ENCODE peak calls at places on chromosomes 16 and 17, in seven cellular contexts. One of them, this sample, is unnamed.

GRCh38 chr17:57499648-57500049 is 243.3 kb downstream of the MSI2 start:
- DNase-seq in neuronal stem cell: no peak
- DNase-seq in astrocyte: peak; percentile 49
- DNase-seq in fibroblast of lung: no peak
- DNase-seq in PC-3: no peak
- DNase-seq in K562: peak; percentile 21
- DNase-seq in PC-9: no peak
- DNase-seq in this sample: no peak

GRCh38 chr17:5418858-5419355 is 555 bp downstream of the NUP88 start:
- DNase-seq in PC-9: peak; percentile 59
- DNase-seq in astrocyte: peak; percentile 55
- DNase-seq in neuronal stem cell: peak; percentile 20
- DNase-seq in K562: peak; percentile 45
- DNase-seq in fibroblast of lung: peak; percentile 41
- DNase-seq in PC-3: peak; percentile 41
- DNase-seq in this sample: no peak

GRCh38 chr16:48182979-48183537 is 27.3 kb upstream of the ABCC12 start:
- DNase-seq in PC-3: no peak
- DNase-seq in K562: no peak
- DNase-seq in astrocyte: no peak
- DNase-seq in neuronal stem cell: no peak
- DNase-seq in fibroblast of lung: no peak
- DNase-seq in PC-9: no peak
- DNase-seq in this sample: no peak

GRCh38 chr17:4658478-4659305 is 17.2 kb upstream of the ALOX15 start:
- DNase-seq in astrocyte: peak; percentile 65
- DNase-seq in PC-9: no peak
- DNase-seq in K562: peak; percentile 80
- DNase-seq in neuronal stem cell: no peak
- DNase-seq in PC-3: no peak
- DNase-seq in fibroblast of lung: peak; percentile 10
- DNase-seq in this sample: no peak

GRCh38 chr17:38673714-38674012 is 1.1 kb downstream of the EPOP start:
- DNase-seq in K562: no peak
- DNase-seq in fibroblast of lung: peak; percentile 6
- DNase-seq in astrocyte: no peak
- DNase-seq in PC-9: no peak
- DNase-seq in PC-3: no peak
- DNase-seq in neuronal stem cell: no peak
- DNase-seq in this sample: peak; percentile 73

GRCh38 chr16:77763994-77764393 is 24.4 kb upstream of the VAT1L start:
- DNase-seq in K562: no peak
- DNase-seq in astrocyte: peak; percentile 32
- DNase-seq in PC-3: no peak
- DNase-seq in fibroblast of lung: no peak
- DNase-seq in neuronal stem cell: no peak
- DNase-seq in PC-9: no peak
- DNase-seq in this sample: no peak

GRCh38 chr17:41464682-41465081 is 2.5 kb downstream of the KRT32 start:
- DNase-seq in PC-9: peak; percentile 73
- DNase-seq in K562: no peak
- DNase-seq in neuronal stem cell: no peak
- DNase-seq in fibroblast of lung: peak; percentile 66
- DNase-seq in astrocyte: peak; percentile 95
- DNase-seq in PC-3: peak; percentile 96
- DNase-seq in this sample: no peak

GRCh38 chr17:27366438-27366837 is 72.5 kb downstream of the WSB1 start:
- DNase-seq in neuronal stem cell: no peak
- DNase-seq in PC-9: no peak
- DNase-seq in PC-3: no peak
- DNase-seq in K562: peak; percentile 50
- DNase-seq in fibroblast of lung: no peak
- DNase-seq in astrocyte: no peak
- DNase-seq in this sample: no peak

GRCh38 chr17:81003711-81004335 is 12.2 kb downstream of the CHMP6 start:
- DNase-seq in PC-3: no peak
- DNase-seq in PC-9: no peak
- DNase-seq in astrocyte: no peak
- DNase-seq in fibroblast of lung: no peak
- DNase-seq in K562: no peak
- DNase-seq in neuronal stem cell: no peak
- DNase-seq in this sample: peak; percentile 71

GRCh38 chr17:4587803-4588202 is 3.5 kb downstream of the SMTNL2 start:
- DNase-seq in neuronal stem cell: no peak
- DNase-seq in PC-9: no peak
- DNase-seq in astrocyte: no peak
- DNase-seq in K562: peak; percentile 40
- DNase-seq in PC-3: no peak
- DNase-seq in fibroblast of lung: no peak
- DNase-seq in this sample: peak; percentile 1

GRCh38 chr16:15617901-15618300 is 25.1 kb downstream of the MARF1 start:
- DNase-seq in PC-9: no peak
- DNase-seq in fibroblast of lung: no peak
- DNase-seq in K562: no peak
- DNase-seq in astrocyte: no peak
- DNase-seq in PC-3: no peak
- DNase-seq in neuronal stem cell: no peak
- DNase-seq in this sample: no peak

GRCh38 chr16:53358884-53359283 is 75.4 kb upstream of the RBL2 start:
- DNase-seq in PC-9: no peak
- DNase-seq in neuronal stem cell: no peak
- DNase-seq in K562: no peak
- DNase-seq in PC-3: no peak
- DNase-seq in astrocyte: no peak
- DNase-seq in fibroblast of lung: no peak
- DNase-seq in this sample: no peak

GRCh38 chr17:28792877-28793666 is 49.3 kb downstream of the TRAF4 start:
- DNase-seq in neuronal stem cell: no peak
- DNase-seq in PC-3: peak; percentile 5
- DNase-seq in fibroblast of lung: no peak
- DNase-seq in PC-9: no peak
- DNase-seq in K562: peak; percentile 43
- DNase-seq in astrocyte: no peak
- DNase-seq in this sample: no peak

GRCh38 chr17:34570491-34570890 is 8.9 kb upstream of the TMEM132E start:
- DNase-seq in astrocyte: no peak
- DNase-seq in PC-3: no peak
- DNase-seq in neuronal stem cell: no peak
- DNase-seq in K562: peak; percentile 3
- DNase-seq in PC-9: no peak
- DNase-seq in fibroblast of lung: no peak
- DNase-seq in this sample: no peak

GRCh38 chr17:62919388-62919787 is 46.6 kb upstream of the TANC2 start:
- DNase-seq in PC-9: no peak
- DNase-seq in PC-3: peak; percentile 53
- DNase-seq in K562: peak; percentile 73
- DNase-seq in astrocyte: peak; percentile 93
- DNase-seq in fibroblast of lung: peak; percentile 46
- DNase-seq in neuronal stem cell: no peak
- DNase-seq in this sample: no peak

GRCh38 chr17:10754109-10754508 is 24.3 kb upstream of the TMEM220 start:
- DNase-seq in astrocyte: no peak
- DNase-seq in K562: peak; percentile 18
- DNase-seq in neuronal stem cell: no peak
- DNase-seq in PC-3: peak; percentile 52
- DNase-seq in fibroblast of lung: peak; percentile 16
- DNase-seq in PC-9: peak; percentile 17
- DNase-seq in this sample: peak; percentile 76

GRCh38 chr17:511001-511690 is 158.5 kb upstream of the RPH3AL start:
- DNase-seq in K562: no peak
- DNase-seq in PC-3: no peak
- DNase-seq in neuronal stem cell: no peak
- DNase-seq in PC-9: no peak
- DNase-seq in astrocyte: peak; percentile 76
- DNase-seq in fibroblast of lung: peak; percentile 28
- DNase-seq in this sample: no peak
- H2AFZ ChIP-seq in K562: no peak overlapping the region
- H2AFZ ChIP-seq in PC-3: no peak overlapping the region
- H2AFZ ChIP-seq in neuronal stem cell: no peak overlapping the region
- H2AFZ ChIP-seq in PC-9: no peak overlapping the region
- H2AFZ ChIP-seq in astrocyte: no peak overlapping the region
- H2AFZ ChIP-seq in fibroblast of lung: no peak overlapping the region
- H2AFZ ChIP-seq in this sample: no peak overlapping the region

DNA sequence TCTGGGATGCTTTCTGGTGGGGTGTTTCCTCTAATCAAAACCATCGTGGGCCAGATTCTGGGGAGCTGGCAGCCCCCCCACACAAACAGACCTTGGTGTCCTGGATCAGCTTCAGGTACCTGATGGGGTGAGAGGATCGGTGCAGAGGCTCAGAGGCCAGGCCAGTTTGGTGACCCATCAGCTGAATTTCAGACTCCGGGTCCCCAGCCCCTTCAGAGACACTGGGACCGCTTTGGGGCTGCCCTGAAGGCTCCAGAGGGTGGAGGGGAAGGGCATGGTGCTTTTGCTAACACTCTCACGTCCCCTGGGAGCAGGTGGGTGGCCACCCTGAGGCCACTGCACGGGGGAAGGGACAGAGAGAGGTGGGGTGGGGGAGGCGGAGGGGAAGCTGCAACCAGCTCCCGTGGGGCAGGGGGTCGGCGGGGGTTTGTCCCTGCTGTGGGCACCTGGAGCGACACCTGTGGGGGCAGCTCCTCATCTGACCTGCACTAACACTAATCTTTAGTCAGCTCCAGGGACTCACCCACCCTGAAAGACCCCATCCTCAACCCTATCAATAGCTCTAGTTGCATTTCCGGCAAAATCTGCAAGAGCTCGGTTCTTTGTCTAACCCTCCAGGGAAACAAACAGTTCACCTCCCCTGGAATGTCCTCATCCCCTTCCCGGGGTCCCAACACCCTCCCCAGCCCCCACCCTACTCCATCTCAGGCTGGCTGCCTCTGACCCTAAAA is 91.7 kb upstream of the CBX4 start:
- DNase-seq in K562: no peak
- DNase-seq in PC-3: no peak
- DNase-seq in astrocyte: no peak
- DNase-seq in fibroblast of lung: no peak
- DNase-seq in neuronal stem cell: no peak
- DNase-seq in PC-9: no peak
- DNase-seq in this sample: peak; percentile 46
- H3K4me2 ChIP-seq in K562: no peak overlapping the region
- H3K4me2 ChIP-seq in PC-3: peak overlapping the region; percentile 82
- H3K4me2 ChIP-seq in astrocyte: peak overlapping the region; percentile 78
- H3K4me2 ChIP-seq in fibroblast of lung: no peak overlapping the region
- H3K4me2 ChIP-seq in neuronal stem cell: peak overlapping the region; percentile 92
- H3K4me2 ChIP-seq in PC-9: no peak overlapping the region
- H3K4me2 ChIP-seq in this sample: peak overlapping the region; percentile 96

GRCh38 chr17:18157354-18157985 is 26.2 kb upstream of the ALKBH5 start:
- DNase-seq in neuronal stem cell: no peak
- DNase-seq in astrocyte: no peak
- DNase-seq in K562: no peak
- DNase-seq in PC-9: no peak
- DNase-seq in fibroblast of lung: no peak
- DNase-seq in PC-3: no peak
- DNase-seq in this sample: no peak

GRCh38 chr17:18156976-18157280 is 26.7 kb upstream of the ALKBH5 start:
- DNase-seq in fibroblast of lung: no peak
- DNase-seq in PC-3: no peak
- DNase-seq in K562: no peak
- DNase-seq in astrocyte: no peak
- DNase-seq in neuronal stem cell: no peak
- DNase-seq in PC-9: no peak
- DNase-seq in this sample: no peak

GRCh38 chr17:18156171-18156975 is 27.3 kb upstream of the ALKBH5 start:
- DNase-seq in astrocyte: no peak
- DNase-seq in PC-9: peak; percentile 19
- DNase-seq in K562: peak; percentile 29
- DNase-seq in fibroblast of lung: peak; percentile 8
- DNase-seq in neuronal stem cell: no peak
- DNase-seq in PC-3: no peak
- DNase-seq in this sample: no peak

GRCh38 chr17:18159551-18160120 is 24.0 kb upstream of the ALKBH5 start:
- DNase-seq in neuronal stem cell: no peak
- DNase-seq in fibroblast of lung: peak; percentile 4
- DNase-seq in K562: no peak
- DNase-seq in PC-9: no peak
- DNase-seq in astrocyte: no peak
- DNase-seq in PC-3: no peak
- DNase-seq in this sample: no peak

DNA sequence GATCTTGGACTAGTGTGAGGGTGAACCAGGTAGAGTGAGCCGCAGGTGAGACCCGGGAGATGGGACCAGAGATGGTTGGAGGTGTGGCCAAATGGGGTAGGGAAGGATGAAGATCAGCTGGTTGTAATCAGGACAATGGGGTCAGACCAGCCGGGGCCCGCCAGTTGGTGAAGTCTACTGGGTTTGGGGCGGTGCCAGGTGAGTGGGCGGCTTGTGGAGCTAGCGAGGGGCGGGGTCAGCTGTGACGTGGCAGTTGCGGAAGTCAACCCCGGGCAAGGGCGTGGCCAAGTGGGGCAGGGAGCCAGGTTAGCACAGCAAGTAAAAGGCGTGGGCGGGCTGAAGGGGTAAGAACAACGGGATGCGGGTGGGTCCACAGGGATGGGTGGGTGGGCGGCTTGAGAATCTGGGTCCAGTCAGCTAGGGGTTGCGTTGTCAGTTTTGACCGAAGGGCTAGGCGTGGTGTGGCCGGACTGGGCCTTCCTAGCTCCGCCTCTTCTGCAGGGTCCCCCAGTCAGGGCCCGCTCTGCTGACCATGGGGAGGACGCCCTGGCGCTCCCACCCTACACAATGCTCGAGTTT is 25.5 kb upstream of the ALKBH5 start:
- DNase-seq in astrocyte: peak; percentile 76
- DNase-seq in fibroblast of lung: peak; percentile 83
- DNase-seq in PC-3: peak; percentile 85
- DNase-seq in PC-9: peak; percentile 96
- DNase-seq in neuronal stem cell: peak; percentile 63
- DNase-seq in K562: peak; percentile 91
- DNase-seq in this sample: peak; percentile 94
- H2AFZ ChIP-seq in astrocyte: peak overlapping the region; percentile 83
- H2AFZ ChIP-seq in fibroblast of lung: peak overlapping the region; percentile 73
- H2AFZ ChIP-seq in PC-3: peak overlapping the region; percentile 63
- H2AFZ ChIP-seq in PC-9: peak overlapping the region; percentile 56
- H2AFZ ChIP-seq in neuronal stem cell: no peak overlapping the region
- H2AFZ ChIP-seq in K562: peak overlapping the region; percentile 47
- H2AFZ ChIP-seq in this sample: no peak overlapping the region

DNA sequence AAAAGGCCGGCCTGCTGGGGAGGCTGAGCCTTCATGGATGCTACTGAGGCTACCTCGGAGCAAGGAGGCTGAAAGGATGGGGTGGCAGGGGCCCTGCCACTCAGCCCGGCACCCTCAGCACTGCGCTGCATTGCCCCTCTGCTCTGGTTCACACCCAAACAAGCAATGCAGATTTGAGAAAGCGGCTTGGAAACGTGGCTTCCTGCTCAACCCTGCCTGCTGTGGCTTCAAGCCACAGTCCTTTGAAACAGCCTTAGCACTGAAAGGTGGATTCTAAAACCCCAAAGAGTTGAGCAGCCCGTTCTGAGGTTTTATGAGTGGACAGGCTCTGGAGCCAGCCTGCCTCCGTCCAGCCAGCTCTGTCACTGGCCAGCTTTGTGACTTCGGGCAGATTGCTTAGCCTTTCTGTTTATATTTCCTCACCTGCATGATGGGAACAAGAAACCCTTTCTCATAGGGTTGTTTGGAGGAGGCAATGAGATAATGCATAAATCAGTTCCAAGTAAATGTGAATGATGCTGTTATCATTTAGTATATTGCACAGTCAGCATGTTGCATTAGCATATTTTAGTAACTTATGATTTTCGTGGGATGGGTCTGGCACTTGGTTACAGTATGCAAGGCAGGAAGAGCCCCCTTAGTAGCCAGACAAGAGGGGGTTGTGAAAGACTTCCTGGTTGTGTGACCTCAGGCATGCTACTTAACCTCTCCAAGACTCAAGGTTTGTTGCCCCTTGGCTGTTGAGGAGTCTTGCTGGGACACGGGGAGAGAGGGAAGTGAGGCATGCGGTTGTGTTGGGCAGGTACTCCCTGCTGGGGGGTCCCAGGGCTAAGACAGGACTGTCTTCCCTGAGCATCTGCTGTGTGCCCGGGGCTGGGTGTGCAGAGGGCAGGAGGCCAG is 23.6 kb downstream of the CRISPLD2 start:
- DNase-seq in PC-9: no peak
- DNase-seq in PC-3: no peak
- DNase-seq in K562: no peak
- DNase-seq in neuronal stem cell: no peak
- DNase-seq in fibroblast of lung: no peak
- DNase-seq in astrocyte: no peak
- DNase-seq in this sample: no peak
- H3K4me2 ChIP-seq in PC-9: no peak overlapping the region
- H3K4me2 ChIP-seq in PC-3: no peak overlapping the region
- H3K4me2 ChIP-seq in K562: no peak overlapping the region
- H3K4me2 ChIP-seq in neuronal stem cell: no peak overlapping the region
- H3K4me2 ChIP-seq in fibroblast of lung: no peak overlapping the region
- H3K4me2 ChIP-seq in astrocyte: no peak overlapping the region
- H3K4me2 ChIP-seq in this sample: peak overlapping the region; percentile 44

This sample was measured in neural progenitor cell.